ENCODE peak calls at places on chromosomes 3 and 15, in four cellular contexts. F is cardiac fibroblast, W is psoas muscle, I is HCT116. G is an unnamed sample.

GRCh38 chr15:68797589-68798377 is 22.9 kb downstream of the ANP32A start:
- DNase-seq in F (no peak), W (no peak), I (no peak), G (no peak)

GRCh38 chr3:44954289-44954688 is 21.7 kb downstream of the ZDHHC3 start:
- DNase-seq in F (no peak), W (no peak), I (no peak), G (no peak)

GRCh38 chr3:148643389-148643840 is 54.3 kb upstream of the AGTR1 start:
- DNase-seq in F (peak), W (no peak), I (no peak), G (peak)

GRCh38 chr15:51731549-51732267 is 5.7 kb downstream of the LYSMD2 start:
- DNase-seq in F (peak), W (no peak), I (no peak), G (peak)

GRCh38 chr3:13569201-13569600 is 20.3 kb downstream of the FBLN2 start:
- DNase-seq in F (no peak), W (no peak), I (no peak), G (no peak)

GRCh38 chr15:77180270-77180669 is 109.4 kb upstream of the TSPAN3 start:
- DNase-seq in F (no peak), W (no peak), I (no peak), G (no peak)

GRCh38 chr3:58258392-58259040 is 20.9 kb downstream of the ABHD6 start:
- DNase-seq in F (no peak), W (no peak), I (no peak), G (no peak)

GRCh38 chr3:185709241-185709955 is 115.4 kb downstream of the IGF2BP2 start:
- DNase-seq in F (no peak), W (no peak), I (no peak), G (no peak)

GRCh38 chr3:128998532-128998931 is 2.6 kb upstream of the EFCC1 start:
- DNase-seq in F (no peak), W (no peak), I (no peak), G (no peak)

GRCh38 chr3:128011140-128011539 is 41.1 kb upstream of the SEC61A1 start:
- DNase-seq in F (peak), W (no peak), I (peak), G (no peak)

GRCh38 chr15:75721923-75722870 is 9.5 kb upstream of the CSPG4 start:
- DNase-seq in F (no peak), W (peak), I (no peak), G (no peak)

GRCh38 chr3:43879166-43879565 is 188.4 kb downstream of the ABHD5 start:
- DNase-seq in F (peak), W (no peak), I (peak), G (no peak)

GRCh38 chr3:138608322-138609214 is at the start of gene FAIM:
- DNase-seq in F (peak), W (peak), I (peak), G (no peak)

GRCh38 chr3:81974754-81975153 is 213.3 kb upstream of the GBE1 start:
- DNase-seq in F (no peak), W (no peak), I (no peak), G (no peak)

GRCh38 chr3:106530367-106530766 is 661.6 kb upstream of the CBLB start:
- DNase-seq in F (no peak), W (no peak), I (no peak), G (no peak)

GRCh38 chr3:46422617-46423016 is 15.6 kb downstream of the CCRL2 start:
- DNase-seq in F (peak), W (no peak), I (no peak), G (no peak)

GRCh38 chr3:85524104-85524503 is 565.3 kb downstream of the CADM2 start:
- DNase-seq in F (no peak), W (no peak), I (no peak), G (no peak)

GRCh38 chr3:150142936-150143335 is 172.2 kb upstream of the PFN2 start:
- DNase-seq in F (no peak), W (no peak), I (no peak), G (no peak)

GRCh38 chr3:142497729-142498128 is 49.9 kb upstream of the XRN1 start:
- DNase-seq in F (no peak), W (no peak), I (no peak), G (no peak)

GRCh38 chr3:48247401-48247807 is 6.5 kb downstream of the ZNF589 start:
- DNase-seq in F (peak), W (no peak), I (no peak), G (no peak)

GRCh38 chr3:10140996-10141546 is 507 bp upstream of the VHL start:
- DNase-seq in F (no peak), W (peak), I (no peak), G (no peak)
- H3K4me3 ChIP-seq in F (no peak), W (peak), I (peak), G (peak)

DNA sequence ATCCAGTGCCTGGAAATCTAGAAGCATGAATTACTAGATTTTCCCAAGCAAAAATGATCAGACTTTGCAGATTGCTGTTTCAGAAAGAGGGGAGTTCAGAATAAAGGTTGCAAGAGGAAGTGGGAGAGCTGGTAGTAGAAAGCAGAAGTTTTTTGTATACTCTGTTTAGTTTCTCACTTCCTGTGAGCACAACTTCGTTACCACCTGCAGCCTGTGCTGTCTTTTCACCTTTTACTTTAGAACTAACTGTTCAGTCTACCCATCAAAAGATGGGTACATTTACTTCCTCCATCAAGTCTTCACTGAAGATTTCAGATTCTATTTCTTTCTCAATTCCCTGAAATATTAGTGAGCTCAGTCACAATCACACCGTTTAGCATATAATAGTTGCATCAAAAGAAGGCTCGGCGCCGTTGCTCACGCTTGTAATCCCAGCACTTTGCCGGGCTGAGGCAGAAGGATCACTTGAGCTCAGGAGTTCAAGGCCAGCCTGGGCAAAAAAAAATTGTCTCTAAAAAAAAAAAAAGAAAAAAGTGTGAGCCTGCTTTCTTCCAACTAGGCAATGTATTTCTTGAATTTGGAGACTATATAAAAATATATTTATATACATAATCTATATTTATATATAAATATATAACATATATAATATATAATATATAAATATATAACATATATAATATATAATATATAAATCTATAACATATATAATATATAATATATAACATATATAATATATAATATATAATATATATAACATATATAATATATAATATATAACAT is 1.8 kb upstream of the CEP97 start:
- DNase-seq in F (no peak), W (no peak), I (no peak), G (no peak)
- H3K4me3 ChIP-seq in F (no peak), W (no peak), I (no peak), G (no peak)

GRCh38 chr15:73359653-73360052 is 9.1 kb downstream of the HCN4 start:
- DNase-seq in F (no peak), W (no peak), I (no peak), G (no peak)

GRCh38 chr15:73362900-73363299 is 5.9 kb downstream of the HCN4 start:
- DNase-seq in F (no peak), W (no peak), I (no peak), G (no peak)

GRCh38 chr15:73364070-73364469 is 4.7 kb downstream of the HCN4 start:
- DNase-seq in F (no peak), W (no peak), I (no peak), G (no peak)

GRCh38 chr15:73357999-73358665 is 10.6 kb downstream of the HCN4 start:
- DNase-seq in F (no peak), W (no peak), I (no peak), G (no peak)

DNA sequence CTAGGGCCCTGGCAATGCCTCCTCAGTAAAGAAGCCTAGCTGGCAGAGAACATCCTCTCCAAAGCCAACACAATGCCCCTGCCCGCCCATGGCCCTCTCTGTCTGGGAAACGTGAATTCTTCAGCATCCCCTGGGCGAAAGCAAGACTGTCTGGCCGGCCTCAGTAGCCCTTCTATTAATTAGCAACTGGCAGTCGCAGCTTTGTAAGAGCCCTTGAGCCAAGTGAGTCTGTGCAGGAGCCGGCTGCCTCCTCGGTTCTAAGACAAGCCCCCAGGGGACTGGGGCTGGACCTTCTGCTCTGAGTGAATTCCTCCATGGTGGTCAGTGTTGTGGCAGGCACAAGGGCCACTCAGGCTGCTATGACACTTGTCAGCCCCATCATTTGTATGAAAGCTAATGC is 7.4 kb downstream of the HCN4 start:
- DNase-seq in F (no peak), W (no peak), I (no peak), G (no peak)
- H3K4me3 ChIP-seq in F (no peak), W (no peak), I (no peak), G (no peak)

DNA sequence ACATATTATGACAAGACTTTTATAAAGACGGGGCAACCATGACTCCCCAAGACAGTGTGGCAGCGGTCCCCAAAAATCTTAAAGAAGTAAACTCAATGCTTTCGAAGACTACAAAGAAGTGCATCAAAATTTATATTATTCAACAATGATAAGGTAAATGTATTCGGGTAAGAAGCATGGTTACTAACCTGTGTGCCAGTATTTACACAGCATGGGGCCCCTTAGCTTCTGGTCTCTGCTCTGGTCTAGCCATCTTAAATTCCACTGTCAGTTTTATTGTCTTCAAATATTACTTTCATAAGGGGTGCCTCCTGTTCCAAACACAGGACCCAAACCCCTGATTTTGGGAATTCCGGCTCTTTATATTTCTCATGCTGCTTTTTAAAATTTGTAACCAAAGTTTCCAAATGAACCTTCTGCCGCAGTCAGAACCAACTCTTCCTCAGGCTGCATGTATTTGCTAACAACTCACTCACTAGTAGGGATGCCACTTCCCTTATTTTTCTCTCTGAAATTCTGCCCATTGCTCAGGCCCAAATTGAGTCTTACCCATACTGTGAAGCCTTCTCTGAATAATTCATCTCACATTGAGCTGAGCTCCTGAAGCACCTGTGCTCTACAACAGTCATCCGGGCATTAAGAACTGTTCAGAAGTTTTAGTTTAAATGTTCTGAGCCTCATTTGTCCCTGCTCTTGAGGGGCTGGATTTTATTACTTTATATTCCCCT is 1.2 kb downstream of the TTC23 start:
- DNase-seq in F (no peak), W (no peak), I (no peak), G (no peak)
- H3K4me3 ChIP-seq in F (peak), W (peak), I (peak), G (peak)

DNA sequence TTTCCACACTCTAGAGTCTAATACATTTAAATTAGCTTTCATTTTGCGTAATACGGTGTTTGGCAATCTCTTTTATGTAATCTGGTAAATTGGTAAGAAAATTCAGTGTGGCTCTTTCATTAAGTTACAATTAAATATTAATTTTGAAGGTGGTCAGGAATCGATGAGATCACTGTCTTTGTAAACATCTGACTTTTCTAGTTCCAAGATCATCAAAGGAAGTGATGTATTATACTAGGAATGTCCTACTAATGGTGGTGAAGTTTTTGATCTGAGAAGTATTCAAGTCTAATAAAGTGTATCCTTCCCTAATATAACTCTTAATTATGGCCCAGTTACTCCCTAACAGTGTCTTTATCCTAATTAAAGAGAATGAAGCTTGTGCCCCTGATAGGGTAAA is 1.1 kb upstream of the UTS2B start:
- DNase-seq in F (peak), W (no peak), I (no peak), G (no peak)
- H3K4me3 ChIP-seq in F (peak), W (peak), I (peak), G (peak)

DNA sequence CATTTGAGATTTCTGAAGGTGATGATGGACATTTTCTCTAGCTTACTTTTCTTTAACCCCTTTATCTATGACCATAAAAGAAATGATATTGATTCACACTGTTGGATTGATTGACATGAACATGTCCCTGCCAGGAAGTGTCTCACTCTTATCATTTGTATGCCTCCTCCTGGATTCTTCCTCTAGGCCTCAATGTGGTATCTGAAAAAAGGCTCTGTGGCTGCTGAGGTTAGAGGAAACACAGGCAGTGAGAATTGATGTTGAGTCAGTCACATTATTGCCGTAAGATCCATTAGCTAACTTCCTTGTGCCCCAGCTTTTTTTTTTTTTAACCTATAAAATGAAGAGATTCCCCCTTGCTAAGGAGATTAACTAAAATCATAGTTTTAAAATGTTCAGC is 8.0 kb upstream of the THRB start:
- DNase-seq in F (peak), W (no peak), I (no peak), G (no peak)
- H3K4me3 ChIP-seq in F (no peak), W (no peak), I (no peak), G (no peak)

G was measured in skeletal muscle cell.